ENCODE peak calls at places on chromosomes 16 and 17, in five cellular contexts. A is stomach, F is body of pancreas, G is upper lobe of left lung, T is heart right ventricle. R is an unnamed sample.

GRCh38 chr17:21686165-21687015 is 5.9 kb upstream of the KCNJ18 start:
- DNase-seq in A (no peak), F (no peak), G (no peak), T (no peak), R (no peak)

GRCh38 chr17:80035687-80035936 is at the start of gene TBC1D16:
- DNase-seq in A (no peak), F (no peak), G (no peak), T (no peak), R (no peak)

GRCh38 chr16:83928341-83929055 is 24.5 kb upstream of the OSGIN1 start:
- DNase-seq in A (no peak), F (no peak), G (no peak), T (no peak), R (no peak)

GRCh38 chr16:17518441-17518840 is 47.7 kb upstream of the XYLT1 start:
- DNase-seq in A (no peak), F (no peak), G (no peak), T (no peak), R (no peak)

GRCh38 chr16:70804153-70804728 is 3.3 kb upstream of the VAC14 start:
- DNase-seq in A (no peak), F (no peak), G (no peak), T (no peak), R (no peak)

GRCh38 chr16:21277927-21278706 is at the start of gene CRYM:
- DNase-seq in A (peak), F (peak), G (peak), T (peak), R (peak)

GRCh38 chr17:47629826-47630225 is 19.9 kb upstream of the KPNB1 start:
- DNase-seq in A (no peak), F (no peak), G (no peak), T (no peak), R (no peak)

GRCh38 chr17:44198721-44199552 is 747 bp downstream of the ATXN7L3 start:
- DNase-seq in A (peak), F (peak), G (peak), T (peak), R (peak)

GRCh38 chr17:40806131-40806530 is 6.4 kb upstream of the KRT28 start:
- DNase-seq in A (no peak), F (no peak), G (no peak), T (no peak), R (no peak)

GRCh38 chr16:78230832-78231231 is 131.4 kb downstream of the WWOX start:
- DNase-seq in A (no peak), F (no peak), G (no peak), T (no peak), R (no peak)

GRCh38 chr17:69468211-69468610 is 53.7 kb downstream of the MAP2K6 start:
- DNase-seq in A (no peak), F (no peak), G (no peak), T (no peak), R (no peak)

GRCh38 chr17:20992987-20993862 is 49.6 kb downstream of the USP22 start:
- DNase-seq in A (peak), F (peak), G (peak), T (peak), R (peak)

DNA sequence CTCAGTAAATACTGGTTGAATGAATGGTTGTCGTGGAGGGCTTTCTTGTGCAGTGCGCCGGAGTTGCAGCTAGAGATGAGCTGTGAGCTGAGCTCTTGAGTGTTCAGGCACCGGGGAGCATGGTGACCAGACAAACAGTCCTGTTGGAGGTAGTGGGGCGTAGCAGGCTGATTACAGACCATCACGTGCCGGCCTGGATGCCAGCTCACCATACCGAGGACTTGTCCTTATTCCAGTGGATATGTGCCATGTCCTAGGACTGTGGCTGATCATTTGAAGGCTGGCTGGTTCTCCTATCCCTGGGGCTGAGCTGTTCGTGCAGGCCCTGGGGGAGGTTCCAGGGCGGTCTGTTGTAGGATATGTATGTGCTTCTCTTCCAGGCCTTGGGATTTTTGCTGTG is 60.0 kb downstream of the ABCC1 start:
- DNase-seq in A (no peak), F (no peak), G (no peak), T (peak), R (no peak)
- TF ChIP-seq CTCF in A (no peak), F (no peak), G (no peak), T (no peak), R (no peak)

GRCh38 chr17:67784364-67785121 is 40.8 kb upstream of the BPTF start:
- DNase-seq in A (peak), F (peak), G (no peak), T (no peak), R (no peak)

GRCh38 chr17:67785122-67785477 is 40.2 kb upstream of the BPTF start:
- DNase-seq in A (no peak), F (no peak), G (no peak), T (no peak), R (no peak)

GRCh38 chr17:67779098-67779672 is 46.1 kb upstream of the BPTF start:
- DNase-seq in A (peak), F (peak), G (peak), T (peak), R (no peak)
- TF ChIP-seq CTCF in A (no peak), F (peak), G (peak), T (peak), R (no peak)

GRCh38 chr17:66555605-66556004 is 253.2 kb downstream of the PRKCA start:
- DNase-seq in A (no peak), F (no peak), G (no peak), T (no peak), R (no peak)
- TF ChIP-seq CTCF in A (no peak), F (no peak), G (no peak), T (no peak), R (no peak)

DNA sequence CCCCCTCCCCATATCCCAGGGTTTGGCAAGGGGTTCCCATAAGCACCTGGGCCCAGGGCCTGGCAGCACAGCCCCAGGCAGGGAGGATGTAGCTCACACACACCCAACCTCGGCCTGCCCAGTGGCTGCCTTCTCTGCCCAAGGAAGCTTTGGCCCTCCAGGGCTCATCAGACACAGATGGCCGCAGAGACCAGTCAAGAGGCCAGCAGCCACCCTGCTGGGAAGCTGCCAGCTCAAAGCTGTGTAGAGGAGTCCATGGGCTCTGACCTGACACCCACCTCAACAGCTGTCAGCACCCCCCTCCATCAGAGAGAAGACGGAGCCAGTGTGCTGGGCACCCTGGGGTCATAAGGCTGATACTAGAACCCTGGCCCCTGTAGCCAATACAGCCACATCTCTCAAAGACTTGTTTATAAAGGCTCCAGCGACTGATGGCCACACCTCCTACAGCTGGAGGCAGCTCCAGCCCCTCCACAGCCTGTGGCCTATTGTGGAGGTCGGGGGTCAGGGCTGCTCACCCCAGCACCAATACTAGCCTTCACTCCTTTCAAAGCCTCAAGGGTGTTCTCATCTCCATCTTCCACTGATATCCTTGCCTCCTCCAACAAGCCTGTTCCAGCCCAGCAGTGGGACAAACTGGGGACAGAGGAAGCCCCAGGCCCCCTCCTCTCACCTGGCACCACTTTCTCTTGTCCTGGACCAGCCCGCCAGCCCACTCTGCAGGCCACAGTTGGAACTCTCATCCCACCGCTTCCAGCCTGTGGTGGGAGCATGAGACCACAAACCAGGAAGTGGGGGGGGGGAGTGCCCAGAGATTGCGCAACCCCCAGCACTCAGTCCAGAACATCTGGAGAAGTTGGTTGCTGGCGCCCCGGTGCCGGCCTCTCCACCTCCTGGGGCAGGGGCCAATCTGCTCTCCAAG is 2.2 kb upstream of the MPG start:
- DNase-seq in A (peak), F (peak), G (peak), T (peak), R (no peak)
- TF ChIP-seq CTCF in A (no peak), F (no peak), G (peak), T (peak), R (no peak)

GRCh38 chr16:477287-477686 is 50.2 kb upstream of the CAPN15 start:
- DNase-seq in A (no peak), F (no peak), G (no peak), T (peak), R (no peak)
- TF ChIP-seq CTCF in A (no peak), F (no peak), G (no peak), T (no peak), R (no peak)

DNA sequence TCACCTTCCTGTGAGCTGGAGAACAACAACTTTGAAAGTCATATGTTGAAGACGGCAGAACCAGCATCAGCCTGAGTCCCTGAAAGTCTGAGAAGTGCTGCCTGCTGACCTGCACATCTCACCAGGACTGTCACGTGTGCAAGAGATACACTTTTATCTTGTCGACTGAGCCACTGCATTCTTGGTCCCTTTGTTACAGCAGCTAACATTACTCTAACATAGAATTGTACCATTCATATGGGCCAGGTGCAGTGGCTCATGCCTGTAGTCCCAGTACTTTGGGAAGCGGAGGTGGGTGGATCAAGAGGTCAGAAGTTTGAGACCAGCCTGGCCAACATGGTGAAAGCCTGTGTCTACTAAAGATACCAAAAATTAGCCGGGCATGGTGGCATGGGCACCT is 40.1 kb downstream of the MARCHF10 start:
- DNase-seq in A (no peak), F (no peak), G (no peak), T (no peak), R (no peak)
- TF ChIP-seq CTCF in A (no peak), F (no peak), G (no peak), T (no peak), R (no peak)

R was measured in activated B cell treated with CpG ODN at 0.5 μM for 24 hours.